ENCODE peak calls at places on chromosome 15, in ten cellular contexts. A is cardiac muscle cell, U is lower lobe of right lung, Y is psoas muscle, I is choroid plexus epithelial cell, P is ovary, O is heart left ventricle, E is transverse colon, F is RWPE1, L is kidney epithelial cell. D is an unnamed sample.

GRCh38 chr15:100525894-100526512 is 2.7 kb downstream of the CERS3 start:
- DNase-seq in Y (peak; percentile 68), U (no peak), O (peak; percentile 33), F (no peak), A (peak; percentile 28), I (no peak), L (no peak), P (peak; percentile 67), E (peak; percentile 42), D (no peak)

GRCh38 chr15:38454687-38455071 is 752 bp downstream of the FAM98B start:
- DNase-seq in O (no peak), Y (no peak), L (no peak), U (no peak), E (no peak), P (no peak), I (peak; percentile 41), F (peak; percentile 11), A (no peak), D (no peak)

GRCh38 chr15:32959077-32959476 is 235.4 kb downstream of the FMN1 start:
- DNase-seq in O (no peak), U (no peak), L (no peak), Y (no peak), I (peak; percentile 69), E (no peak), P (no peak), F (no peak), A (peak; percentile 40), D (no peak)

GRCh38 chr15:34855397-34855796 is 60.0 kb upstream of the ACTC1 start:
- DNase-seq in U (no peak), P (no peak), A (peak; percentile 80), O (no peak), Y (no peak), L (peak; percentile 16), I (peak; percentile 82), E (no peak), F (peak; percentile 13), D (no peak)

GRCh38 chr15:46344115-46344749 is 709.4 kb downstream of the SQOR start:
- DNase-seq in U (no peak), I (no peak), O (no peak), E (no peak), F (no peak), L (peak; percentile 14), A (no peak), P (no peak), Y (no peak), D (no peak)

GRCh38 chr15:78438595-78439285 is 724 bp downstream of the IREB2 start:
- DNase-seq in Y (no peak), F (peak; percentile 49), L (no peak), P (no peak), I (peak; percentile 40), E (no peak), A (peak; percentile 39), U (no peak), O (no peak), D (no peak)

GRCh38 chr15:74203914-74204431 is 1.4 kb upstream of the STRA6 start:
- DNase-seq in L (no peak), I (peak; percentile 82), P (peak; percentile 80), A (peak; percentile 91), F (no peak), E (no peak), O (no peak), Y (no peak), U (no peak), D (no peak)

GRCh38 chr15:35886765-35887164 is 340.8 kb upstream of the DPH6 start:
- DNase-seq in U (no peak), P (no peak), Y (no peak), E (no peak), F (peak; percentile 23), A (peak; percentile 44), I (peak; percentile 72), O (no peak), L (no peak), D (no peak)

GRCh38 chr15:70029297-70029701 is 68.4 kb downstream of the TLE3 start:
- DNase-seq in O (no peak), P (no peak), Y (no peak), A (no peak), E (no peak), I (no peak), L (no peak), U (peak; percentile 23), F (no peak), D (no peak)

GRCh38 chr15:38877471-38877870 is 312.9 kb upstream of the RASGRP1 start:
- DNase-seq in I (no peak), F (no peak), Y (no peak), E (no peak), P (no peak), A (no peak), O (no peak), L (no peak), U (no peak), D (no peak)

GRCh38 chr15:58447244-58448010 is 15.6 kb downstream of the LIPC start:
- DNase-seq in P (no peak), L (peak; percentile 85), Y (no peak), I (peak; percentile 96), O (no peak), U (no peak), E (no peak), A (peak; percentile 93), F (no peak), D (no peak)

GRCh38 chr15:68154923-68155559 is 50.1 kb downstream of the CALML4 start:
- DNase-seq in O (peak; percentile 38), L (peak; percentile 31), P (no peak), E (peak; percentile 33), U (no peak), F (peak; percentile 35), Y (no peak), A (peak; percentile 82), I (peak; percentile 86), D (no peak)

GRCh38 chr15:52236015-52236414 is 44.8 kb upstream of the GNB5 start:
- DNase-seq in Y (no peak), O (no peak), A (peak; percentile 9), I (peak; percentile 61), U (no peak), P (no peak), F (no peak), L (no peak), E (no peak), D (no peak)

GRCh38 chr15:74206801-74207281 is 4.3 kb upstream of the STRA6 start:
- DNase-seq in O (no peak), P (no peak), E (no peak), A (peak; percentile 51), L (peak; percentile 58), F (no peak), I (peak; percentile 51), Y (no peak), U (no peak), D (no peak)

GRCh38 chr15:81108427-81108826 is 25.6 kb upstream of the CFAP161 start:
- DNase-seq in Y (no peak), F (no peak), P (no peak), U (no peak), A (peak; percentile 10), E (no peak), L (no peak), O (no peak), I (peak; percentile 28), D (no peak)

GRCh38 chr15:36511594-36511993 is 67.8 kb upstream of the CDIN1 start:
- DNase-seq in E (no peak), Y (no peak), U (no peak), F (no peak), I (no peak), P (no peak), A (no peak), O (no peak), L (no peak), D (no peak)

GRCh38 chr15:83278191-83278590 is 6.3 kb downstream of the BNC1 start:
- DNase-seq in L (no peak), I (peak; percentile 85), E (no peak), Y (no peak), U (no peak), O (no peak), F (peak; percentile 59), A (peak; percentile 55), P (no peak), D (no peak)

DNA sequence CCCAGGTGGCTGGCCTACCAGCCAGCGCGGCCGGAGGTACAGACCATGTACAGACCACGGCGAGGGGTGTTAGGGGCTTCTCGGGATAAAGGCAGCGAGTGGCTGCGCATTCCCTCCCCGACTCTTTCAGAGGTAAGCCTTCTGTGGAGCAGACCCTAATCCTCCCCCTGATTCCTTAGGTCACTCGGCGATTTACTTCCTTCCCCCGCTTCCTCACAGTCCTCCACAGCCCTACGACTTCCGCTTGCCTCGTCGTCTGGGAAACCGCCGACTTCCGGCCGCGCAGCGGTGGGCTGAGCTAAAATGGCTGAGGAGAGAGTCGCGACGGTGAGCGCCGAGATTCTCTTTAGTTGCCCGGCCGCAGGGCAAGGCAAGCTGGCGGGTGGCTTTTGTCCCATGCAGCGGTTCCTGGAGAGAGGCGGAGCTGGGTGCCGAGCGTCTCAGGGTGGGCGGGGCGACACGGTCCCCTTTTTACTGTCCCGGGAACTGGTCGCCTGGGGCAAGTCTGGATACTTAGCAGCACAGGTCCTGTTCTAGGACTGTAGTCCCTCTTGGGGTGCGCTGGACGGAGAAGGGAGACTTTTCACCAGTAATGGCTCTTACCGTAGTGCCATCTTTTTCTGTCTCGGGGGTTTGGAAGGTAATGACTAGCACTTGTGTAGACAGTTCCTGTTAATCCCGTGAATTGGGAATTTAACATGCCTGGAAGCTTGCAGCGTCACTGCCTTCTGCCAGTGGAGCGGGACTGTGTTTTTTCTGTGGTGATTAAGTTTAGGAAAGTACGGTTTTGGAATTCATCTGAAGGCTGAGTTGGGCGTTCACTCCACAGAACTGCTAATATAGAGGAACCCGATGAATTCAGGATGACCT is at the start of the genes BBS4 and HIGD2B:
- DNase-seq in U (peak; percentile 93), O (peak; percentile 87), L (peak; percentile 69), Y (peak; percentile 87), A (peak; percentile 88), I (peak; percentile 85), P (peak; percentile 89), E (peak; percentile 92), F (peak; percentile 81), D (peak; percentile 40)
- TF ChIP-seq CTCF in U (no peak), O (no peak), L (no peak), Y (no peak), A (no peak), I (peak; percentile 1), P (no peak), E (no peak), F (no peak), D (no peak)

GRCh38 chr15:101727186-101727585 is 2.9 kb upstream of the TARS3 start:
- DNase-seq in Y (no peak), U (no peak), O (no peak), A (no peak), I (no peak), E (no peak), L (no peak), P (no peak), F (no peak), D (no peak)
- TF ChIP-seq CTCF in Y (no peak), U (no peak), O (no peak), A (no peak), I (no peak), E (no peak), L (no peak), P (no peak), F (no peak), D (no peak)

GRCh38 chr15:84934942-84935729 is 46.5 kb upstream of the PDE8A start:
- DNase-seq in Y (no peak), O (no peak), U (no peak), I (no peak), L (no peak), E (no peak), F (no peak), P (no peak), A (no peak), D (no peak)
- TF ChIP-seq CTCF in Y (no peak), O (peak; percentile 23), U (no peak), I (peak; percentile 56), L (no peak), E (no peak), F (no peak), P (no peak), A (no peak), D (no peak)

GRCh38 chr15:63041982-63042878 is at the start of gene TPM1:
- DNase-seq in O (peak; percentile 91), A (peak; percentile 95), I (peak; percentile 90), Y (peak; percentile 81), P (peak; percentile 94), L (peak; percentile 67), E (peak; percentile 82), U (peak; percentile 66), F (peak; percentile 77), D (peak; percentile 84)
- TF ChIP-seq CTCF in O (no peak), A (no peak), I (peak; percentile 21), Y (no peak), P (no peak), L (peak; percentile 24), E (no peak), U (no peak), F (no peak), D (no peak)

D was measured in D721Med.